ENCODE peak calls at places on chromosome 7, in four cellular contexts. One of them, this sample, is unnamed.

GRCh38 chr7:121107923-121108498 is 119.5 kb downstream of the CPED1 start:
- DNase-seq in K562: peak
- DNase-seq in HepG2: peak
- DNase-seq in GM12878: peak
- DNase-seq in this sample: no peak

GRCh38 chr7:1659696-1660095 is 10.4 kb upstream of the ELFN1 start:
- DNase-seq in K562: no peak
- DNase-seq in HepG2: no peak
- DNase-seq in GM12878: no peak
- DNase-seq in this sample: no peak

GRCh38 chr7:100585511-100586265 is at the start of gene LRCH4:
- DNase-seq in GM12878: no peak
- DNase-seq in HepG2: no peak
- DNase-seq in K562: peak
- DNase-seq in this sample: no peak

GRCh38 chr7:69696686-69697685 is 98.7 kb downstream of the AUTS2 start:
- DNase-seq in K562: no peak
- DNase-seq in HepG2: no peak
- DNase-seq in GM12878: no peak
- DNase-seq in this sample: no peak

GRCh38 chr7:149489391-149490024 is 8.1 kb downstream of the ZNF746 start:
- DNase-seq in HepG2: peak
- DNase-seq in GM12878: no peak
- DNase-seq in K562: no peak
- DNase-seq in this sample: no peak

GRCh38 chr7:21461282-21461681 is 33.4 kb downstream of the SP4 start:
- DNase-seq in GM12878: no peak
- DNase-seq in K562: no peak
- DNase-seq in HepG2: no peak
- DNase-seq in this sample: no peak

GRCh38 chr7:90298145-90299038 is 22.7 kb downstream of the FAM237B start:
- DNase-seq in GM12878: no peak
- DNase-seq in K562: peak
- DNase-seq in HepG2: peak
- DNase-seq in this sample: no peak

GRCh38 chr7:146661435-146661834 is 544.8 kb downstream of the CNTNAP2 start:
- DNase-seq in K562: no peak
- DNase-seq in HepG2: no peak
- DNase-seq in GM12878: no peak
- DNase-seq in this sample: no peak

GRCh38 chr7:45924283-45924682 is 3.2 kb upstream of the IGFBP3 start:
- DNase-seq in GM12878: no peak
- DNase-seq in HepG2: no peak
- DNase-seq in K562: no peak
- DNase-seq in this sample: no peak

GRCh38 chr7:129989466-129989865 is 36.7 kb upstream of the UBE2H start:
- DNase-seq in GM12878: peak
- DNase-seq in HepG2: no peak
- DNase-seq in K562: no peak
- DNase-seq in this sample: no peak

GRCh38 chr7:132750056-132750455 is 173.8 kb upstream of the PLXNA4 start:
- DNase-seq in HepG2: no peak
- DNase-seq in K562: no peak
- DNase-seq in GM12878: no peak
- DNase-seq in this sample: no peak

GRCh38 chr7:21113609-21114416 is 314.1 kb upstream of the SP4 start:
- DNase-seq in K562: no peak
- DNase-seq in HepG2: no peak
- DNase-seq in GM12878: no peak
- DNase-seq in this sample: no peak

GRCh38 chr7:832968-833424 is 720 bp downstream of the SUN1 start:
- DNase-seq in HepG2: no peak
- DNase-seq in GM12878: no peak
- DNase-seq in K562: no peak
- DNase-seq in this sample: no peak

GRCh38 chr7:86149266-86149665 is 494.4 kb upstream of the GRM3 start:
- DNase-seq in GM12878: no peak
- DNase-seq in HepG2: no peak
- DNase-seq in K562: no peak
- DNase-seq in this sample: no peak

GRCh38 chr7:149409889-149410288 is 51.0 kb downstream of the ZNF777 start:
- DNase-seq in K562: no peak
- DNase-seq in HepG2: no peak
- DNase-seq in GM12878: peak
- DNase-seq in this sample: no peak

GRCh38 chr7:98978672-98979071 is 100.3 kb downstream of the TRRAP start:
- DNase-seq in GM12878: no peak
- DNase-seq in K562: no peak
- DNase-seq in HepG2: no peak
- DNase-seq in this sample: no peak

GRCh38 chr7:7641129-7641663 is 644 bp downstream of the UMAD1 start:
- DNase-seq in HepG2: peak
- DNase-seq in K562: peak
- DNase-seq in GM12878: no peak
- DNase-seq in this sample: no peak

GRCh38 chr7:55018361-55019328 is at the start of gene EGFR:
- DNase-seq in HepG2: no peak
- DNase-seq in K562: no peak
- DNase-seq in GM12878: no peak
- DNase-seq in this sample: no peak

GRCh38 chr7:83040454-83040853 is 122.2 kb downstream of the PCLO start:
- DNase-seq in K562: no peak
- DNase-seq in GM12878: no peak
- DNase-seq in HepG2: no peak
- DNase-seq in this sample: no peak

GRCh38 chr7:2440608-2441245 is 35.5 kb downstream of the GRIFIN start:
- DNase-seq in HepG2: peak
- DNase-seq in GM12878: no peak
- DNase-seq in K562: no peak
- DNase-seq in this sample: no peak

GRCh38 chr7:48250441-48250951 is 79.2 kb downstream of the ABCA13 start:
- DNase-seq in K562: no peak
- DNase-seq in GM12878: no peak
- DNase-seq in HepG2: no peak
- DNase-seq in this sample: no peak

GRCh38 chr7:79652619-79653018 is 199.2 kb upstream of the MAGI2 start:
- DNase-seq in HepG2: no peak
- DNase-seq in K562: no peak
- DNase-seq in GM12878: no peak
- DNase-seq in this sample: no peak

GRCh38 chr7:127347567-127348246 is 44.8 kb downstream of the ZNF800 start:
- DNase-seq in HepG2: peak
- DNase-seq in GM12878: no peak
- DNase-seq in K562: peak
- DNase-seq in this sample: peak

GRCh38 chr7:17392846-17393245 is 94.4 kb downstream of the AHR start:
- DNase-seq in HepG2: no peak
- DNase-seq in GM12878: no peak
- DNase-seq in K562: no peak
- DNase-seq in this sample: no peak

GRCh38 chr7:70618020-70618551 is 513.9 kb upstream of the GALNT17 start:
- DNase-seq in HepG2: no peak
- DNase-seq in GM12878: no peak
- DNase-seq in K562: no peak
- DNase-seq in this sample: no peak

GRCh38 chr7:114086491-114086905 is 167.7 kb upstream of the PPP1R3A start:
- DNase-seq in HepG2: no peak
- DNase-seq in K562: no peak
- DNase-seq in GM12878: no peak
- DNase-seq in this sample: peak

GRCh38 chr7:149610441-149611011 is 112.9 kb upstream of the ZNF746 start:
- DNase-seq in HepG2: no peak
- DNase-seq in K562: no peak
- DNase-seq in GM12878: no peak
- DNase-seq in this sample: no peak

GRCh38 chr7:44213872-44214595 is 13.3 kb downstream of the YKT6 start:
- DNase-seq in HepG2: peak
- DNase-seq in K562: peak
- DNase-seq in GM12878: no peak
- DNase-seq in this sample: peak

GRCh38 chr7:138449580-138449979 is 10.5 kb upstream of the TRIM24 start:
- DNase-seq in HepG2: no peak
- DNase-seq in GM12878: no peak
- DNase-seq in K562: peak
- DNase-seq in this sample: peak

GRCh38 chr7:103343758-103344452 is 662 bp downstream of the DNAJC2 start:
- DNase-seq in K562: peak
- DNase-seq in HepG2: peak
- DNase-seq in GM12878: no peak
- DNase-seq in this sample: no peak

GRCh38 chr7:66304536-66304935 is 99.4 kb downstream of the TPST1 start:
- DNase-seq in K562: no peak
- DNase-seq in HepG2: no peak
- DNase-seq in GM12878: no peak
- DNase-seq in this sample: no peak

GRCh38 chr7:92669616-92670153 is 79.5 kb upstream of the FAM133B start:
- DNase-seq in HepG2: no peak
- DNase-seq in GM12878: no peak
- DNase-seq in K562: no peak
- DNase-seq in this sample: no peak
- TF ChIP-seq ZNF274 in HepG2: no peak
- TF ChIP-seq ZNF274 in GM12878: no peak
- TF ChIP-seq ZNF274 in K562: no peak
- TF ChIP-seq ZNF274 in this sample: no peak

GRCh38 chr7:105016083-105017075 is 2.4 kb downstream of the KMT2E start:
- DNase-seq in GM12878: no peak
- DNase-seq in K562: no peak
- DNase-seq in HepG2: no peak
- DNase-seq in this sample: no peak

GRCh38 chr7:105015631-105015965 is 1.6 kb downstream of the KMT2E start:
- DNase-seq in GM12878: no peak
- DNase-seq in HepG2: no peak
- DNase-seq in K562: peak
- DNase-seq in this sample: no peak

GRCh38 chr7:105013818-105014724 is at the start of gene KMT2E:
- DNase-seq in HepG2: peak
- DNase-seq in K562: peak
- DNase-seq in GM12878: peak
- DNase-seq in this sample: peak

GRCh38 chr7:105013283-105013817 is 655 bp upstream of the KMT2E start:
- DNase-seq in K562: peak
- DNase-seq in HepG2: peak
- DNase-seq in GM12878: peak
- DNase-seq in this sample: peak

DNA sequence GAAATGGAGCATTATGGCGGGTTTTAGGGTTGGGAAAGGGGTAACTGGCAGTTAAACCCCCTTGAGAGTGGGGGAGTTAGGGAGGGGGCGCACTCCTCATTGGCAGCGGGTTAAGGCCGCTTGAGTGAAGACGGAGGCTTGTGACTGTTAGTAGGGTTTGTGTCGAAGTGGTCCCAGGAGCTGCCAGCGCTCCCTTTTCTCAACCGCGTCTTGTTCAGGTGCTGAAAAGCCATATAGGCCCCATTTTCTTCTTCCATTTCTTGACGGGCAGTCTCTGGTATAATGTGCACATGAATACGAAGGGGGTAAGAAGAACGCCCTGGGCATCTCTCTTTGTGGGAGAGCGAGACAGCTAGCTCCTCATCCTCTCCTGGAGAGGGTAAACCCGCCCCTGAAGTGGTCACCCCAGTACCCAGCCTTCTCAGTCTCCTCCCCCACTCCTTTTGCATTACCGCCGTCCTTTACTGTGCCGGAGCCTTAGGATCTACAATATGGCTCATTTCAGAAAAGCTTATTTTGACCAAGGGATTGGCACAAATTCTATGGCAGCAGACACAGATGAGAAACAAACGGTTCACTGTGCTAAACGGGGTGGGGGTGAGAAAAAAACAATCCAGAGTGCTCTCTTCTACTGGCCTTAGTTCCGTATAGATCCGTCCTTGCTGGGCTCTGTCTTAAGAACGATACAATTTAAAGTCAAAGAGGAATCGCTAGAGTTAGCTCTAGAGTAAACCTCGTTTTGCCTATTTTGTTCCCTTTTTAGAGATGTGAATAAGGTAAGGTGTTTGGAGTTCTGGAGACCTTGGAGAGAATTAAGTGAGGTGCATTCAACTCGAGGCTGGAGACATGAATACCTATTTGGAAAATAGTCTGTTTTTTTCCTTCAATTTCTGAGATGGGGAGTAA is 973 bp downstream of the KMT2E start:
- DNase-seq in GM12878: no peak
- DNase-seq in K562: peak
- DNase-seq in HepG2: peak
- DNase-seq in this sample: peak
- TF ChIP-seq ATF2 in GM12878: no peak
- TF ChIP-seq ATF2 in K562: no peak
- TF ChIP-seq ATF2 in HepG2: no peak
- TF ChIP-seq ATF2 in this sample: no peak

GRCh38 chr7:36117201-36117840 is 35.7 kb upstream of the EEPD1 start:
- DNase-seq in HepG2: no peak
- DNase-seq in GM12878: no peak
- DNase-seq in K562: no peak
- DNase-seq in this sample: no peak

GRCh38 chr7:36115448-36116321 is 37.4 kb upstream of the EEPD1 start:
- DNase-seq in K562: peak
- DNase-seq in HepG2: peak
- DNase-seq in GM12878: peak
- DNase-seq in this sample: no peak

GRCh38 chr7:36112969-36113368 is 40.1 kb upstream of the EEPD1 start:
- DNase-seq in HepG2: no peak
- DNase-seq in GM12878: no peak
- DNase-seq in K562: no peak
- DNase-seq in this sample: no peak

GRCh38 chr7:36116347-36117200 is 36.5 kb upstream of the EEPD1 start:
- DNase-seq in K562: no peak
- DNase-seq in GM12878: no peak
- DNase-seq in HepG2: peak
- DNase-seq in this sample: no peak

GRCh38 chr7:36114355-36114754 is 38.7 kb upstream of the EEPD1 start:
- DNase-seq in GM12878: no peak
- DNase-seq in K562: no peak
- DNase-seq in HepG2: no peak
- DNase-seq in this sample: no peak
- TF ChIP-seq ZNF274 in GM12878: no peak
- TF ChIP-seq ZNF274 in K562: no peak
- TF ChIP-seq ZNF274 in HepG2: no peak
- TF ChIP-seq ZNF274 in this sample: no peak

DNA sequence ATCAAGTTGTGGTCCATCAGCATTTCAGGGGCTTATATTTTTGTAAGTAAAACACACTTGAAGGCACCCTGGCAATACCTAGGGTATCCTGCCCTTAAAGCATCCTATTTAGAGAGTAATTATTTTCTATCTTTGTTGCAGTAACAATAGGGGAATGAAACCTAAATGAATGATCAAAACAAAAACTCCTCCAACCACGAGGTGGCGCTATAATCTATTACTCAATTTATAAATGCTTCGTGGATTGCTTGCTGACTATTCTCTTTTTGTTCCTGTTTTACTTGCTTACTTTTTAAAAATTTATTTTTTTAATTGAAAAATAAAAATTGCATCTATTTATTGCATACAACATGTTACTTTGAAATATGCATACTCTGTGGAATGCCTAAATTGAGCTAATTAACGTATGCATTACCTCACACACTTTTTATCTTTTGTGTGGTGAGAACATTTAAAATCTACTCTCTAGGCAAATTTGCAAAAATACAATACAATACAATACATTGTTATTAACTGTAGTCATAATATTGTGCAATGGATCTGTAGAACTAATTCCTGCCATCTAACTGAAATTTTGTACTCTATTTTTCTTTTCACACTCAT is 147.7 kb upstream of the BMPER start:
- DNase-seq in K562: peak
- DNase-seq in HepG2: peak
- DNase-seq in GM12878: no peak
- DNase-seq in this sample: no peak
- TF ChIP-seq ATF2 in K562: no peak
- TF ChIP-seq ATF2 in HepG2: no peak
- TF ChIP-seq ATF2 in GM12878: no peak
- TF ChIP-seq ATF2 in this sample: no peak

This sample was measured in H1.